ENCODE peak calls at places on chromosomes 7 and 10, in four cellular contexts. S is fibroblast of the aortic adventitia, P is fibroblast of villous mesenchyme, U is astrocyte. D is an unnamed sample.

GRCh38 chr10:19788075-19788686 is 28.1 kb upstream of the PLXDC2 start:
- DNase-seq in S (peak; percentile 74), U (peak; percentile 19), P (peak; percentile 74), D (peak; percentile 76)

GRCh38 chr10:25047088-25047487 is 30.7 kb downstream of the THNSL1 start:
- DNase-seq in U (peak; percentile 17), S (no peak), P (no peak), D (no peak)

GRCh38 chr7:36486336-36486735 is 96.7 kb downstream of the ANLN start:
- DNase-seq in U (no peak), S (no peak), P (no peak), D (no peak)

GRCh38 chr7:116730097-116731018 is 58.4 kb downstream of the MET start:
- DNase-seq in S (no peak), U (no peak), P (no peak), D (no peak)

GRCh38 chr7:40644454-40645188 is 509.8 kb downstream of the SUGCT start:
- DNase-seq in U (no peak), P (no peak), S (no peak), D (no peak)

GRCh38 chr10:100104300-100104699 is 22.6 kb upstream of the CPN1 start:
- DNase-seq in U (no peak), S (no peak), P (no peak), D (no peak)

GRCh38 chr10:79102056-79102874 is 33.5 kb downstream of the ZMIZ1 start:
- DNase-seq in S (peak; percentile 64), P (peak; percentile 78), U (peak; percentile 66), D (no peak)

GRCh38 chr10:5890519-5890878 is 456 bp downstream of the FBH1 start:
- DNase-seq in S (no peak), P (peak; percentile 21), U (no peak), D (peak; percentile 36)

GRCh38 chr7:53398566-53398965 is 363.1 kb downstream of the POM121L12 start:
- DNase-seq in U (no peak), P (no peak), S (no peak), D (no peak)

GRCh38 chr10:63633677-63634487 is 112.7 kb downstream of the REEP3 start:
- DNase-seq in U (peak; percentile 17), S (peak; percentile 54), P (peak; percentile 56), D (peak; percentile 65)

GRCh38 chr10:72016608-72017310 is 52.6 kb downstream of the CHST3 start:
- DNase-seq in P (no peak), U (no peak), S (no peak), D (no peak)

GRCh38 chr10:94361161-94361794 is 1.5 kb downstream of the NOC3L start:
- DNase-seq in P (peak; percentile 52), S (peak; percentile 42), U (no peak), D (peak; percentile 30)

GRCh38 chr7:118590107-118590506 is 365.6 kb downstream of the ANKRD7 start:
- DNase-seq in S (no peak), U (no peak), P (peak; percentile 0), D (no peak)

GRCh38 chr7:93920496-93921189 is 892 bp upstream of the GNG11 start:
- DNase-seq in U (no peak), P (peak; percentile 45), S (peak; percentile 62), D (peak; percentile 41)

GRCh38 chr10:71531485-71532446 is 135.0 kb downstream of the CDH23 start:
- DNase-seq in U (no peak), S (no peak), P (no peak), D (no peak)

GRCh38 chr10:95346715-95347401 is 56.1 kb upstream of the PDLIM1 start:
- DNase-seq in P (no peak), U (no peak), S (peak; percentile 14), D (no peak)

GRCh38 chr7:48875300-48875916 is 48.9 kb upstream of the CDC14C start:
- DNase-seq in P (peak; percentile 18), S (peak; percentile 3), U (peak; percentile 6), D (peak; percentile 23)

GRCh38 chr7:91310829-91311460 is 46.7 kb downstream of the FZD1 start:
- DNase-seq in S (peak; percentile 90), U (peak; percentile 77), P (peak; percentile 38), D (peak; percentile 85)

GRCh38 chr7:70193514-70193913 is 595.2 kb downstream of the AUTS2 start:
- DNase-seq in P (peak; percentile 3), S (peak; percentile 52), U (peak; percentile 23), D (peak; percentile 60)
- TF ChIP-seq CTCF in P (peak; percentile 17), S (peak; percentile 25), U (peak; percentile 21), D (peak; percentile 36)

GRCh38 chr7:100159099-100159623 is 638 bp upstream of the TRAPPC14 start:
- DNase-seq in U (no peak), S (no peak), P (no peak), D (peak; percentile 12)
- TF ChIP-seq CTCF in U (no peak), S (no peak), P (no peak), D (no peak)

DNA sequence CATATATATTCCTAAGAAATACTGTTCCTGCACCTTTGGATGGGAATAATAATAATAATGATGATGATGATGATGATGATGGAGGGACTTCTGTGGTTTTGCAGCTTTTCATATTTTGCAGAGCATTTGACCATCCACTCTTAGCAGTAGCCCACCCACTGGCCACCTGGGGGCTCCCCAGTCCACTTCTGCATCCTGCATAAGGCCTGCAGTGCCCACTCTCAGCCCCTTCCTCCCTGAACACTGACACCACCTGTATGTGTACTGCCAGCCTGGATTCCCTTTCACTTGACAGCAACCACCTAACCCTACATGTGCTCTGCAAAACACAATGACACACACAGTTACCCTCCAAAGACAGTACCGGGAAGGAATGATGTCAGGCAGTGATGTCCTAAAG is 131.4 kb downstream of the ADAM12 start:
- DNase-seq in U (no peak), P (no peak), S (no peak), D (no peak)
- TF ChIP-seq CTCF in U (peak; percentile 11), P (peak; percentile 24), S (no peak), D (peak; percentile 16)

GRCh38 chr7:30702200-30702599 is 19.9 kb upstream of the CRHR2 start:
- DNase-seq in S (no peak), U (no peak), P (no peak), D (peak; percentile 16)
- TF ChIP-seq CTCF in S (no peak), U (no peak), P (no peak), D (peak; percentile 34)

GRCh38 chr7:44567884-44568283 is 5.8 kb downstream of the DDX56 start:
- DNase-seq in U (no peak), P (no peak), S (no peak), D (no peak)
- TF ChIP-seq CTCF in U (no peak), P (no peak), S (no peak), D (no peak)